ENCODE peak calls at places on chromosome 7, in eight cellular contexts. One of them, this sample, is unnamed.

GRCh38 chr7:150838965-150839650 is 13.2 kb upstream of the AOC1 start:
- DNase-seq in GM23338: no peak
- DNase-seq in upper lobe of left lung: no peak
- DNase-seq in retinal pigment epithelial cell: no peak
- DNase-seq in Panc1: no peak
- DNase-seq in left ventricle myocardium inferior: no peak
- DNase-seq in RWPE1: no peak
- DNase-seq in mucosa of descending colon: no peak
- DNase-seq in this sample: no peak

GRCh38 chr7:65798111-65799075 is 74.5 kb upstream of the VKORC1L1 start:
- DNase-seq in GM23338: no peak
- DNase-seq in upper lobe of left lung: no peak
- DNase-seq in retinal pigment epithelial cell: peak
- DNase-seq in Panc1: no peak
- DNase-seq in left ventricle myocardium inferior: no peak
- DNase-seq in RWPE1: peak
- DNase-seq in mucosa of descending colon: no peak
- DNase-seq in this sample: no peak

GRCh38 chr7:76236226-76236625 is 34.5 kb downstream of the SRRM3 start:
- DNase-seq in GM23338: no peak
- DNase-seq in upper lobe of left lung: no peak
- DNase-seq in retinal pigment epithelial cell: no peak
- DNase-seq in Panc1: no peak
- DNase-seq in left ventricle myocardium inferior: no peak
- DNase-seq in RWPE1: no peak
- DNase-seq in mucosa of descending colon: no peak
- DNase-seq in this sample: no peak

GRCh38 chr7:12942599-12942998 is 255.2 kb downstream of the ARL4A start:
- DNase-seq in GM23338: no peak
- DNase-seq in upper lobe of left lung: no peak
- DNase-seq in retinal pigment epithelial cell: no peak
- DNase-seq in Panc1: no peak
- DNase-seq in left ventricle myocardium inferior: no peak
- DNase-seq in RWPE1: no peak
- DNase-seq in mucosa of descending colon: no peak
- DNase-seq in this sample: no peak

GRCh38 chr7:1418505-1419309 is 40.6 kb downstream of the MICALL2 start:
- DNase-seq in GM23338: peak
- DNase-seq in upper lobe of left lung: no peak
- DNase-seq in retinal pigment epithelial cell: no peak
- DNase-seq in Panc1: no peak
- DNase-seq in left ventricle myocardium inferior: no peak
- DNase-seq in RWPE1: peak
- DNase-seq in mucosa of descending colon: no peak
- DNase-seq in this sample: no peak

GRCh38 chr7:149125864-149126661 is at the start of gene ZNF425:
- DNase-seq in GM23338: peak
- DNase-seq in upper lobe of left lung: peak
- DNase-seq in retinal pigment epithelial cell: peak
- DNase-seq in Panc1: peak
- DNase-seq in left ventricle myocardium inferior: peak
- DNase-seq in RWPE1: peak
- DNase-seq in mucosa of descending colon: peak
- DNase-seq in this sample: peak

GRCh38 chr7:73966062-73966940 is 61.7 kb upstream of the ELN start:
- DNase-seq in GM23338: no peak
- DNase-seq in upper lobe of left lung: no peak
- DNase-seq in retinal pigment epithelial cell: no peak
- DNase-seq in Panc1: no peak
- DNase-seq in left ventricle myocardium inferior: no peak
- DNase-seq in RWPE1: no peak
- DNase-seq in mucosa of descending colon: no peak
- DNase-seq in this sample: no peak

GRCh38 chr7:5450549-5451327 is 27.1 kb upstream of the TNRC18 start:
- DNase-seq in GM23338: peak
- DNase-seq in upper lobe of left lung: peak
- DNase-seq in retinal pigment epithelial cell: no peak
- DNase-seq in Panc1: no peak
- DNase-seq in left ventricle myocardium inferior: peak
- DNase-seq in RWPE1: peak
- DNase-seq in mucosa of descending colon: no peak
- DNase-seq in this sample: peak

GRCh38 chr7:152762056-152762455 is 2.5 kb downstream of the ACTR3B start:
- DNase-seq in GM23338: no peak
- DNase-seq in upper lobe of left lung: no peak
- DNase-seq in retinal pigment epithelial cell: no peak
- DNase-seq in Panc1: no peak
- DNase-seq in left ventricle myocardium inferior: no peak
- DNase-seq in RWPE1: no peak
- DNase-seq in mucosa of descending colon: no peak
- DNase-seq in this sample: no peak

GRCh38 chr7:28104811-28105210 is 75.8 kb downstream of the JAZF1 start:
- DNase-seq in GM23338: no peak
- DNase-seq in upper lobe of left lung: no peak
- DNase-seq in retinal pigment epithelial cell: no peak
- DNase-seq in Panc1: no peak
- DNase-seq in left ventricle myocardium inferior: no peak
- DNase-seq in RWPE1: no peak
- DNase-seq in mucosa of descending colon: no peak
- DNase-seq in this sample: no peak

GRCh38 chr7:28105234-28105633 is 75.4 kb downstream of the JAZF1 start:
- DNase-seq in GM23338: no peak
- DNase-seq in upper lobe of left lung: no peak
- DNase-seq in retinal pigment epithelial cell: no peak
- DNase-seq in Panc1: no peak
- DNase-seq in left ventricle myocardium inferior: no peak
- DNase-seq in RWPE1: no peak
- DNase-seq in mucosa of descending colon: no peak
- DNase-seq in this sample: no peak

GRCh38 chr7:28106316-28106957 is 74.2 kb downstream of the JAZF1 start:
- DNase-seq in GM23338: no peak
- DNase-seq in upper lobe of left lung: no peak
- DNase-seq in retinal pigment epithelial cell: no peak
- DNase-seq in Panc1: no peak
- DNase-seq in left ventricle myocardium inferior: peak
- DNase-seq in RWPE1: no peak
- DNase-seq in mucosa of descending colon: no peak
- DNase-seq in this sample: no peak

GRCh38 chr7:28102778-28103177 is 77.8 kb downstream of the JAZF1 start:
- DNase-seq in GM23338: no peak
- DNase-seq in upper lobe of left lung: peak
- DNase-seq in retinal pigment epithelial cell: no peak
- DNase-seq in Panc1: no peak
- DNase-seq in left ventricle myocardium inferior: no peak
- DNase-seq in RWPE1: peak
- DNase-seq in mucosa of descending colon: no peak
- DNase-seq in this sample: no peak

GRCh38 chr7:28103984-28104628 is 76.5 kb downstream of the JAZF1 start:
- DNase-seq in GM23338: no peak
- DNase-seq in upper lobe of left lung: peak
- DNase-seq in retinal pigment epithelial cell: no peak
- DNase-seq in Panc1: no peak
- DNase-seq in left ventricle myocardium inferior: peak
- DNase-seq in RWPE1: peak
- DNase-seq in mucosa of descending colon: no peak
- DNase-seq in this sample: no peak
- TF ChIP-seq CTCF in GM23338: no peak
- TF ChIP-seq CTCF in upper lobe of left lung: no peak
- TF ChIP-seq CTCF in retinal pigment epithelial cell: no peak
- TF ChIP-seq CTCF in Panc1: no peak
- TF ChIP-seq CTCF in left ventricle myocardium inferior: no peak
- TF ChIP-seq CTCF in RWPE1: no peak
- TF ChIP-seq CTCF in mucosa of descending colon: no peak
- TF ChIP-seq CTCF in this sample: no peak

GRCh38 chr7:105990726-105991465 is 27.8 kb downstream of the CDHR3 start:
- DNase-seq in GM23338: peak
- DNase-seq in upper lobe of left lung: no peak
- DNase-seq in retinal pigment epithelial cell: no peak
- DNase-seq in Panc1: no peak
- DNase-seq in left ventricle myocardium inferior: no peak
- DNase-seq in RWPE1: no peak
- DNase-seq in mucosa of descending colon: no peak
- DNase-seq in this sample: no peak
- TF ChIP-seq CTCF in GM23338: peak
- TF ChIP-seq CTCF in upper lobe of left lung: no peak
- TF ChIP-seq CTCF in retinal pigment epithelial cell: no peak
- TF ChIP-seq CTCF in Panc1: no peak
- TF ChIP-seq CTCF in left ventricle myocardium inferior: no peak
- TF ChIP-seq CTCF in RWPE1: no peak
- TF ChIP-seq CTCF in mucosa of descending colon: no peak
- TF ChIP-seq CTCF in this sample: no peak

DNA sequence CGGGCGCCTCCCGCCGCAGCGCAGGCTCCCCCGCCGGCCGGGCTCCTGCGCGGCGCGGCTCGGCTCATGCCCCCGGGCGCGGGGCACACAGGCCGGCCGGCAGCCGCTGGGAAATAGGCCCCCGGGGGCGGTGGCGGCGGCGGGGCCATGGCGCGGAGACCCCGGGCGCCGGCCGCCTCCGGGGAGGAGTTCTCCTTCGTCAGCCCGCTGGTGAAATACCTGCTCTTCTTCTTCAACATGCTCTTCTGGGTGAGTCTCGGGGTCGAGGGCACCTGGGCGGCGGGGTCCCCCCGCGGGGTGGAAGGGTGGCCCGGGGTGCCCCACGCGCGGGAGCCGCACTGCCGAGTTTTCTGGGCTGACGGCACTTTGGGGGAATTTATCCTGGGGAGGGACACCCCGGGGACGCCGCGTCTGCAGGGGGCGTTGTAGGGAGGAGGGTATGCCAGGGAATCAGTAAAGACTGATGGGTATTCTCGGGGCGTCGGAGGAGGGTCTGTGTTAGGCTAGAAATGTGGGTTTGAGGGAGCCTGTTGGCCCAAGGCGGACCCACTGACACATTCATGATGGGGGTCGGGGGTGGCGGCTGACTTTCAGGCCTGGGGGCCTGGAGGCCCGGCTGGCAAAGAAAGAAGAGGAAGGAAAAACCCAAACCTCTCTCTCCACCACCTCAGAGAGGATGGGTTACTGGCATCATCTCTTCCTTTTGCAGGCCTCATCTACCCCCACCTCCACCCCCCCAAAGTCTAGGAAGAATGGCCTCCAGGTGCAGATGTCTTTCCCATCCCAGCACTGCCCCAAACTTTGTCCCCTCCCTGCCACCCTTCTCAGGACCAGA is 544 bp downstream of the TSPAN33 start:
- DNase-seq in GM23338: peak
- DNase-seq in upper lobe of left lung: no peak
- DNase-seq in retinal pigment epithelial cell: no peak
- DNase-seq in Panc1: no peak
- DNase-seq in left ventricle myocardium inferior: no peak
- DNase-seq in RWPE1: no peak
- DNase-seq in mucosa of descending colon: peak
- DNase-seq in this sample: no peak
- TF ChIP-seq CTCF in GM23338: peak
- TF ChIP-seq CTCF in upper lobe of left lung: no peak
- TF ChIP-seq CTCF in retinal pigment epithelial cell: peak
- TF ChIP-seq CTCF in Panc1: peak
- TF ChIP-seq CTCF in left ventricle myocardium inferior: peak
- TF ChIP-seq CTCF in RWPE1: peak
- TF ChIP-seq CTCF in mucosa of descending colon: no peak
- TF ChIP-seq CTCF in this sample: no peak

DNA sequence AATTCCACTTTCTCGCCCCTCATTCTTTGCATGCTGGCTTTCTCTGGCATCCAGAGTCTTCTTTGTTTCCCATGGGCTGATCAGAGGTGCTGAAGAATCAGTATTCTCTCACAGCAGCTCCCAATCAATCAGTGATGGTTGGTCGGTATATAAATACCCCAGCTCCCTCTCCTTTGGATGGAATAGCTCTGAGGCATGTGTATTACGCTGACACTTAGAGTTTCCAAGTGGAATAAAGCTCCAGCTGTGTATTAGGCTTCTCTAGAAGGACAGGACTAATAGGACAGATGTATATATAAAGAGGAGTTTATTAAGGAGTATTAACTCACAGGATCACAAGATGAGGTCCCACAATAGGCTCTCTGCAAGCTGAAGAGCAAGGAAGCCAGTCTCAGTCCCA is 218.3 kb upstream of the GRB10 start:
- DNase-seq in GM23338: peak
- DNase-seq in upper lobe of left lung: no peak
- DNase-seq in retinal pigment epithelial cell: no peak
- DNase-seq in Panc1: no peak
- DNase-seq in left ventricle myocardium inferior: no peak
- DNase-seq in RWPE1: no peak
- DNase-seq in mucosa of descending colon: no peak
- DNase-seq in this sample: no peak
- TF ChIP-seq CTCF in GM23338: peak
- TF ChIP-seq CTCF in upper lobe of left lung: no peak
- TF ChIP-seq CTCF in retinal pigment epithelial cell: no peak
- TF ChIP-seq CTCF in Panc1: peak
- TF ChIP-seq CTCF in left ventricle myocardium inferior: peak
- TF ChIP-seq CTCF in RWPE1: no peak
- TF ChIP-seq CTCF in mucosa of descending colon: no peak
- TF ChIP-seq CTCF in this sample: no peak

DNA sequence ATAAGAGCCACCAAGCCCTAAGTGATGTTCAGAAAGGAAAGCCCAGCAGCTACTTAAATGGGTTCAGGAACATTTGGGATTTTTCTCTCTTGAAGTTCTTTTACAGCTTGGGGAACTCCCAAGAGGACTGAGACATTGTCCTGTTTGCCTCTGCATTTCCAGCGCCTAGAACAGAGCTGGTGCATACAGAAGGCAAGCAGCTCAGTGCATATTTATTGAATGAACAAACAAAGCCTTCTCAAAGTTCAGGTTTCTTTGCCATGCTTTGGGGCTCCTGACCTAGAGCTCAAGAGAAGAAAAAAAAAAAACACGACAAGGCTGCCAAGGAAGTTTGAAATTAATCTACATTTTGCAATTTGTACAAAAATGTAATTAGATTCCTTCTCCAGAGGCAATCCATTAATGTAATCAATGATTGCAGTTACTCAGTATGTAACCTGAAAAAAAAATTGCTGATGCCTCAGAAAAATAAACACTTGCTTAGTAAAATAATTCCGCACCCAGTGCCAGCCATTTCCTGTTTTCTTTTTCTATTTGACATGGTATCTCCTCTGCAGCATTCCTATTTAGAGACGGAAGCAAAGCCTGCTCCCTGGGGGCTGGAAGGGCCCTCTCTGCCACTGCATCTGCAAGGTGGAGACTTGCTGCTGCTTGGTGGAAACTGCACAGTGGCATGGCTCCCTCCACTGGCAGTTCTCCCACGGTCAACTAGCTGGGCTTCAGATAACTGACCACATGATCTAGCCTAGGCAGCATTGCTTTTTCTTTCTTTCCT is 157.3 kb downstream of the TMEM178B start:
- DNase-seq in GM23338: peak
- DNase-seq in upper lobe of left lung: no peak
- DNase-seq in retinal pigment epithelial cell: no peak
- DNase-seq in Panc1: no peak
- DNase-seq in left ventricle myocardium inferior: peak
- DNase-seq in RWPE1: no peak
- DNase-seq in mucosa of descending colon: no peak
- DNase-seq in this sample: no peak
- TF ChIP-seq CTCF in GM23338: peak
- TF ChIP-seq CTCF in upper lobe of left lung: no peak
- TF ChIP-seq CTCF in retinal pigment epithelial cell: peak
- TF ChIP-seq CTCF in Panc1: peak
- TF ChIP-seq CTCF in left ventricle myocardium inferior: peak
- TF ChIP-seq CTCF in RWPE1: no peak
- TF ChIP-seq CTCF in mucosa of descending colon: no peak
- TF ChIP-seq CTCF in this sample: no peak

GRCh38 chr7:36942062-36942461 is 217.8 kb upstream of the AOAH start:
- DNase-seq in GM23338: no peak
- DNase-seq in upper lobe of left lung: no peak
- DNase-seq in retinal pigment epithelial cell: no peak
- DNase-seq in Panc1: no peak
- DNase-seq in left ventricle myocardium inferior: no peak
- DNase-seq in RWPE1: no peak
- DNase-seq in mucosa of descending colon: no peak
- DNase-seq in this sample: no peak
- TF ChIP-seq CTCF in GM23338: no peak
- TF ChIP-seq CTCF in upper lobe of left lung: no peak
- TF ChIP-seq CTCF in retinal pigment epithelial cell: no peak
- TF ChIP-seq CTCF in Panc1: no peak
- TF ChIP-seq CTCF in left ventricle myocardium inferior: no peak
- TF ChIP-seq CTCF in RWPE1: no peak
- TF ChIP-seq CTCF in mucosa of descending colon: no peak
- TF ChIP-seq CTCF in this sample: no peak

This sample was measured in natural killer cell.